ENCODE peak calls at places on chromosomes 6 and 20, in ten cellular contexts. One of them, this sample, is unnamed.

GRCh38 chr6:36820700-36821580 is 18.3 kb downstream of the CPNE5 start:
- DNase-seq in stimulated activated CD4-positive, alpha-beta T cell treated with anti-CD3 and anti-CD28 coated beads, Interleukin-15, amount 100 ng/mL, for 1 hour: no peak
- DNase-seq in NCI-H1436: no peak
- DNase-seq in activated CD8-positive, alpha-beta T cell treated with anti-CD3 and anti-CD28 coated beads, Interleukin-2, amount 10 ng/mL, durations not matched to agents 7 days and 5 days: no peak
- DNase-seq in activated T-helper 1 cell treated with Interleukin-2 at 50 U/mL for 16 hours: no peak
- DNase-seq in NCI-H226: peak; percentile 47
- DNase-seq in ACHN: no peak
- DNase-seq in GM04504: peak; percentile 23
- DNase-seq in RWPE1: no peak
- DNase-seq in NCI-H1105 treated with DMSO at 0.1 percent for 48 hours: no peak
- DNase-seq in this sample: no peak

GRCh38 chr6:163352966-163353365 is 61.6 kb upstream of the QKI start:
- DNase-seq in stimulated activated CD4-positive, alpha-beta T cell treated with anti-CD3 and anti-CD28 coated beads, Interleukin-15, amount 100 ng/mL, for 1 hour: no peak
- DNase-seq in NCI-H1436: no peak
- DNase-seq in activated CD8-positive, alpha-beta T cell treated with anti-CD3 and anti-CD28 coated beads, Interleukin-2, amount 10 ng/mL, durations not matched to agents 7 days and 5 days: no peak
- DNase-seq in activated T-helper 1 cell treated with Interleukin-2 at 50 U/mL for 16 hours: no peak
- DNase-seq in NCI-H226: no peak
- DNase-seq in ACHN: no peak
- DNase-seq in GM04504: no peak
- DNase-seq in RWPE1: no peak
- DNase-seq in NCI-H1105 treated with DMSO at 0.1 percent for 48 hours: no peak
- DNase-seq in this sample: no peak

GRCh38 chr6:141969201-141969600 is 163.5 kb upstream of the GJE1 start:
- DNase-seq in stimulated activated CD4-positive, alpha-beta T cell treated with anti-CD3 and anti-CD28 coated beads, Interleukin-15, amount 100 ng/mL, for 1 hour: no peak
- DNase-seq in NCI-H1436: no peak
- DNase-seq in activated CD8-positive, alpha-beta T cell treated with anti-CD3 and anti-CD28 coated beads, Interleukin-2, amount 10 ng/mL, durations not matched to agents 7 days and 5 days: no peak
- DNase-seq in activated T-helper 1 cell treated with Interleukin-2 at 50 U/mL for 16 hours: no peak
- DNase-seq in NCI-H226: peak; percentile 27
- DNase-seq in ACHN: no peak
- DNase-seq in GM04504: no peak
- DNase-seq in RWPE1: peak; percentile 50
- DNase-seq in NCI-H1105 treated with DMSO at 0.1 percent for 48 hours: no peak
- DNase-seq in this sample: no peak

GRCh38 chr6:149890629-149891045 is 7.3 kb downstream of the RAET1E start:
- DNase-seq in stimulated activated CD4-positive, alpha-beta T cell treated with anti-CD3 and anti-CD28 coated beads, Interleukin-15, amount 100 ng/mL, for 1 hour: no peak
- DNase-seq in NCI-H1436: no peak
- DNase-seq in activated CD8-positive, alpha-beta T cell treated with anti-CD3 and anti-CD28 coated beads, Interleukin-2, amount 10 ng/mL, durations not matched to agents 7 days and 5 days: no peak
- DNase-seq in activated T-helper 1 cell treated with Interleukin-2 at 50 U/mL for 16 hours: no peak
- DNase-seq in NCI-H226: peak; percentile 63
- DNase-seq in ACHN: no peak
- DNase-seq in GM04504: no peak
- DNase-seq in RWPE1: peak; percentile 67
- DNase-seq in NCI-H1105 treated with DMSO at 0.1 percent for 48 hours: no peak
- DNase-seq in this sample: no peak

GRCh38 chr6:93124226-93124625 is 295.1 kb downstream of the EPHA7 start:
- DNase-seq in stimulated activated CD4-positive, alpha-beta T cell treated with anti-CD3 and anti-CD28 coated beads, Interleukin-15, amount 100 ng/mL, for 1 hour: no peak
- DNase-seq in NCI-H1436: no peak
- DNase-seq in activated CD8-positive, alpha-beta T cell treated with anti-CD3 and anti-CD28 coated beads, Interleukin-2, amount 10 ng/mL, durations not matched to agents 7 days and 5 days: no peak
- DNase-seq in activated T-helper 1 cell treated with Interleukin-2 at 50 U/mL for 16 hours: no peak
- DNase-seq in NCI-H226: no peak
- DNase-seq in ACHN: no peak
- DNase-seq in GM04504: no peak
- DNase-seq in RWPE1: no peak
- DNase-seq in NCI-H1105 treated with DMSO at 0.1 percent for 48 hours: no peak
- DNase-seq in this sample: no peak

GRCh38 chr20:51457281-51457932 is 85.1 kb downstream of the NFATC2 start:
- DNase-seq in stimulated activated CD4-positive, alpha-beta T cell treated with anti-CD3 and anti-CD28 coated beads, Interleukin-15, amount 100 ng/mL, for 1 hour: no peak
- DNase-seq in NCI-H1436: no peak
- DNase-seq in activated CD8-positive, alpha-beta T cell treated with anti-CD3 and anti-CD28 coated beads, Interleukin-2, amount 10 ng/mL, durations not matched to agents 7 days and 5 days: no peak
- DNase-seq in activated T-helper 1 cell treated with Interleukin-2 at 50 U/mL for 16 hours: no peak
- DNase-seq in NCI-H226: peak; percentile 84
- DNase-seq in ACHN: peak; percentile 83
- DNase-seq in GM04504: peak; percentile 47
- DNase-seq in RWPE1: peak; percentile 77
- DNase-seq in NCI-H1105 treated with DMSO at 0.1 percent for 48 hours: no peak
- DNase-seq in this sample: no peak

GRCh38 chr20:63738687-63739128 is 868 bp upstream of the SLC2A4RG start:
- DNase-seq in stimulated activated CD4-positive, alpha-beta T cell treated with anti-CD3 and anti-CD28 coated beads, Interleukin-15, amount 100 ng/mL, for 1 hour: no peak
- DNase-seq in NCI-H1436: no peak
- DNase-seq in activated CD8-positive, alpha-beta T cell treated with anti-CD3 and anti-CD28 coated beads, Interleukin-2, amount 10 ng/mL, durations not matched to agents 7 days and 5 days: peak; percentile 50
- DNase-seq in activated T-helper 1 cell treated with Interleukin-2 at 50 U/mL for 16 hours: no peak
- DNase-seq in NCI-H226: no peak
- DNase-seq in ACHN: peak; percentile 8
- DNase-seq in GM04504: no peak
- DNase-seq in RWPE1: no peak
- DNase-seq in NCI-H1105 treated with DMSO at 0.1 percent for 48 hours: peak; percentile 5
- DNase-seq in this sample: no peak

GRCh38 chr6:346389-347030 is 45.0 kb upstream of the IRF4 start:
- DNase-seq in stimulated activated CD4-positive, alpha-beta T cell treated with anti-CD3 and anti-CD28 coated beads, Interleukin-15, amount 100 ng/mL, for 1 hour: no peak
- DNase-seq in NCI-H1436: no peak
- DNase-seq in activated CD8-positive, alpha-beta T cell treated with anti-CD3 and anti-CD28 coated beads, Interleukin-2, amount 10 ng/mL, durations not matched to agents 7 days and 5 days: no peak
- DNase-seq in activated T-helper 1 cell treated with Interleukin-2 at 50 U/mL for 16 hours: no peak
- DNase-seq in NCI-H226: no peak
- DNase-seq in ACHN: no peak
- DNase-seq in GM04504: peak; percentile 4
- DNase-seq in RWPE1: no peak
- DNase-seq in NCI-H1105 treated with DMSO at 0.1 percent for 48 hours: no peak
- DNase-seq in this sample: no peak

GRCh38 chr20:48999890-49000870 is 45.9 kb upstream of the CSE1L start:
- DNase-seq in stimulated activated CD4-positive, alpha-beta T cell treated with anti-CD3 and anti-CD28 coated beads, Interleukin-15, amount 100 ng/mL, for 1 hour: no peak
- DNase-seq in NCI-H1436: no peak
- DNase-seq in activated CD8-positive, alpha-beta T cell treated with anti-CD3 and anti-CD28 coated beads, Interleukin-2, amount 10 ng/mL, durations not matched to agents 7 days and 5 days: no peak
- DNase-seq in activated T-helper 1 cell treated with Interleukin-2 at 50 U/mL for 16 hours: no peak
- DNase-seq in NCI-H226: no peak
- DNase-seq in ACHN: no peak
- DNase-seq in GM04504: no peak
- DNase-seq in RWPE1: peak; percentile 26
- DNase-seq in NCI-H1105 treated with DMSO at 0.1 percent for 48 hours: peak; percentile 99
- DNase-seq in this sample: no peak

GRCh38 chr6:85483041-85483700 is 33.3 kb downstream of the NT5E start:
- DNase-seq in stimulated activated CD4-positive, alpha-beta T cell treated with anti-CD3 and anti-CD28 coated beads, Interleukin-15, amount 100 ng/mL, for 1 hour: peak; percentile 51
- DNase-seq in NCI-H1436: peak; percentile 28
- DNase-seq in activated CD8-positive, alpha-beta T cell treated with anti-CD3 and anti-CD28 coated beads, Interleukin-2, amount 10 ng/mL, durations not matched to agents 7 days and 5 days: peak; percentile 89
- DNase-seq in activated T-helper 1 cell treated with Interleukin-2 at 50 U/mL for 16 hours: peak; percentile 56
- DNase-seq in NCI-H226: peak; percentile 62
- DNase-seq in ACHN: peak; percentile 69
- DNase-seq in GM04504: no peak
- DNase-seq in RWPE1: peak; percentile 64
- DNase-seq in NCI-H1105 treated with DMSO at 0.1 percent for 48 hours: peak; percentile 39
- DNase-seq in this sample: peak; percentile 6

GRCh38 chr6:6976193-6976592 is 131.6 kb upstream of the RREB1 start:
- DNase-seq in stimulated activated CD4-positive, alpha-beta T cell treated with anti-CD3 and anti-CD28 coated beads, Interleukin-15, amount 100 ng/mL, for 1 hour: no peak
- DNase-seq in NCI-H1436: no peak
- DNase-seq in activated CD8-positive, alpha-beta T cell treated with anti-CD3 and anti-CD28 coated beads, Interleukin-2, amount 10 ng/mL, durations not matched to agents 7 days and 5 days: no peak
- DNase-seq in activated T-helper 1 cell treated with Interleukin-2 at 50 U/mL for 16 hours: no peak
- DNase-seq in NCI-H226: no peak
- DNase-seq in ACHN: no peak
- DNase-seq in GM04504: no peak
- DNase-seq in RWPE1: no peak
- DNase-seq in NCI-H1105 treated with DMSO at 0.1 percent for 48 hours: no peak
- DNase-seq in this sample: no peak

GRCh38 chr20:31566658-31567379 is 38.3 kb upstream of the ID1 start:
- DNase-seq in stimulated activated CD4-positive, alpha-beta T cell treated with anti-CD3 and anti-CD28 coated beads, Interleukin-15, amount 100 ng/mL, for 1 hour: no peak
- DNase-seq in NCI-H1436: peak; percentile 58
- DNase-seq in activated CD8-positive, alpha-beta T cell treated with anti-CD3 and anti-CD28 coated beads, Interleukin-2, amount 10 ng/mL, durations not matched to agents 7 days and 5 days: no peak
- DNase-seq in activated T-helper 1 cell treated with Interleukin-2 at 50 U/mL for 16 hours: no peak
- DNase-seq in NCI-H226: peak; percentile 16
- DNase-seq in ACHN: no peak
- DNase-seq in GM04504: no peak
- DNase-seq in RWPE1: peak; percentile 80
- DNase-seq in NCI-H1105 treated with DMSO at 0.1 percent for 48 hours: peak; percentile 97
- DNase-seq in this sample: no peak

GRCh38 chr20:44204156-44204831 is 6.3 kb downstream of the OSER1 start:
- DNase-seq in stimulated activated CD4-positive, alpha-beta T cell treated with anti-CD3 and anti-CD28 coated beads, Interleukin-15, amount 100 ng/mL, for 1 hour: no peak
- DNase-seq in NCI-H1436: no peak
- DNase-seq in activated CD8-positive, alpha-beta T cell treated with anti-CD3 and anti-CD28 coated beads, Interleukin-2, amount 10 ng/mL, durations not matched to agents 7 days and 5 days: no peak
- DNase-seq in activated T-helper 1 cell treated with Interleukin-2 at 50 U/mL for 16 hours: no peak
- DNase-seq in NCI-H226: peak; percentile 88
- DNase-seq in ACHN: peak; percentile 89
- DNase-seq in GM04504: no peak
- DNase-seq in RWPE1: peak; percentile 99
- DNase-seq in NCI-H1105 treated with DMSO at 0.1 percent for 48 hours: no peak
- DNase-seq in this sample: no peak

GRCh38 chr20:13008761-13009681 is at the start of gene SPTLC3:
- DNase-seq in stimulated activated CD4-positive, alpha-beta T cell treated with anti-CD3 and anti-CD28 coated beads, Interleukin-15, amount 100 ng/mL, for 1 hour: no peak
- DNase-seq in NCI-H1436: no peak
- DNase-seq in activated CD8-positive, alpha-beta T cell treated with anti-CD3 and anti-CD28 coated beads, Interleukin-2, amount 10 ng/mL, durations not matched to agents 7 days and 5 days: no peak
- DNase-seq in activated T-helper 1 cell treated with Interleukin-2 at 50 U/mL for 16 hours: no peak
- DNase-seq in NCI-H226: no peak
- DNase-seq in ACHN: peak; percentile 82
- DNase-seq in GM04504: no peak
- DNase-seq in RWPE1: peak; percentile 26
- DNase-seq in NCI-H1105 treated with DMSO at 0.1 percent for 48 hours: no peak
- DNase-seq in this sample: no peak

GRCh38 chr20:48338717-48339116 is 489.1 kb downstream of the PREX1 start:
- DNase-seq in stimulated activated CD4-positive, alpha-beta T cell treated with anti-CD3 and anti-CD28 coated beads, Interleukin-15, amount 100 ng/mL, for 1 hour: no peak
- DNase-seq in NCI-H1436: no peak
- DNase-seq in activated CD8-positive, alpha-beta T cell treated with anti-CD3 and anti-CD28 coated beads, Interleukin-2, amount 10 ng/mL, durations not matched to agents 7 days and 5 days: no peak
- DNase-seq in activated T-helper 1 cell treated with Interleukin-2 at 50 U/mL for 16 hours: no peak
- DNase-seq in NCI-H226: peak; percentile 39
- DNase-seq in ACHN: peak; percentile 36
- DNase-seq in GM04504: peak; percentile 15
- DNase-seq in RWPE1: no peak
- DNase-seq in NCI-H1105 treated with DMSO at 0.1 percent for 48 hours: no peak
- DNase-seq in this sample: no peak

GRCh38 chr20:50412069-50412468 is 98.1 kb upstream of the PTPN1 start:
- DNase-seq in stimulated activated CD4-positive, alpha-beta T cell treated with anti-CD3 and anti-CD28 coated beads, Interleukin-15, amount 100 ng/mL, for 1 hour: no peak
- DNase-seq in NCI-H1436: no peak
- DNase-seq in activated CD8-positive, alpha-beta T cell treated with anti-CD3 and anti-CD28 coated beads, Interleukin-2, amount 10 ng/mL, durations not matched to agents 7 days and 5 days: no peak
- DNase-seq in activated T-helper 1 cell treated with Interleukin-2 at 50 U/mL for 16 hours: no peak
- DNase-seq in NCI-H226: no peak
- DNase-seq in ACHN: no peak
- DNase-seq in GM04504: no peak
- DNase-seq in RWPE1: no peak
- DNase-seq in NCI-H1105 treated with DMSO at 0.1 percent for 48 hours: no peak
- DNase-seq in this sample: no peak

GRCh38 chr6:159117031-159117430 is 52.2 kb upstream of the FNDC1 start:
- DNase-seq in stimulated activated CD4-positive, alpha-beta T cell treated with anti-CD3 and anti-CD28 coated beads, Interleukin-15, amount 100 ng/mL, for 1 hour: no peak
- DNase-seq in NCI-H1436: no peak
- DNase-seq in activated CD8-positive, alpha-beta T cell treated with anti-CD3 and anti-CD28 coated beads, Interleukin-2, amount 10 ng/mL, durations not matched to agents 7 days and 5 days: no peak
- DNase-seq in activated T-helper 1 cell treated with Interleukin-2 at 50 U/mL for 16 hours: no peak
- DNase-seq in NCI-H226: peak; percentile 53
- DNase-seq in ACHN: no peak
- DNase-seq in GM04504: peak; percentile 65
- DNase-seq in RWPE1: no peak
- DNase-seq in NCI-H1105 treated with DMSO at 0.1 percent for 48 hours: no peak
- DNase-seq in this sample: no peak

GRCh38 chr20:54140927-54141566 is 32.7 kb downstream of the CYP24A1 start:
- DNase-seq in stimulated activated CD4-positive, alpha-beta T cell treated with anti-CD3 and anti-CD28 coated beads, Interleukin-15, amount 100 ng/mL, for 1 hour: no peak
- DNase-seq in NCI-H1436: no peak
- DNase-seq in activated CD8-positive, alpha-beta T cell treated with anti-CD3 and anti-CD28 coated beads, Interleukin-2, amount 10 ng/mL, durations not matched to agents 7 days and 5 days: no peak
- DNase-seq in activated T-helper 1 cell treated with Interleukin-2 at 50 U/mL for 16 hours: no peak
- DNase-seq in NCI-H226: peak; percentile 87
- DNase-seq in ACHN: no peak
- DNase-seq in GM04504: no peak
- DNase-seq in RWPE1: peak; percentile 94
- DNase-seq in NCI-H1105 treated with DMSO at 0.1 percent for 48 hours: no peak
- DNase-seq in this sample: no peak

GRCh38 chr6:43412541-43412940 is 14.8 kb upstream of the ABCC10 start:
- DNase-seq in stimulated activated CD4-positive, alpha-beta T cell treated with anti-CD3 and anti-CD28 coated beads, Interleukin-15, amount 100 ng/mL, for 1 hour: no peak
- DNase-seq in NCI-H1436: no peak
- DNase-seq in activated CD8-positive, alpha-beta T cell treated with anti-CD3 and anti-CD28 coated beads, Interleukin-2, amount 10 ng/mL, durations not matched to agents 7 days and 5 days: no peak
- DNase-seq in activated T-helper 1 cell treated with Interleukin-2 at 50 U/mL for 16 hours: no peak
- DNase-seq in NCI-H226: no peak
- DNase-seq in ACHN: no peak
- DNase-seq in GM04504: no peak
- DNase-seq in RWPE1: no peak
- DNase-seq in NCI-H1105 treated with DMSO at 0.1 percent for 48 hours: no peak
- DNase-seq in this sample: no peak